ENCODE peak calls at places on chromosomes 1 and 21, in eight cellular contexts. I is AG09309, O is esophagus muscularis mucosa, K is astrocyte of the spinal cord, J is GM06990, A is psoas muscle, U is ovary, L is BJ. N is an unnamed sample.

GRCh38 chr21:31780944-31781343 is 49.0 kb upstream of the SCAF4 start:
- DNase-seq in I (no peak), O (no peak), K (no peak), J (no peak), A (no peak), U (no peak), L (no peak), N (no peak)

GRCh38 chr1:178614286-178614685 is 101.4 kb downstream of the TEX35 start:
- DNase-seq in I (no peak), O (no peak), K (no peak), J (no peak), A (no peak), U (no peak), L (no peak), N (no peak)

GRCh38 chr1:15702722-15703550 is 18.8 kb downstream of the PLEKHM2 start:
- DNase-seq in I (no peak), O (no peak), K (no peak), J (no peak), A (no peak), U (peak), L (no peak), N (no peak)

GRCh38 chr1:22801753-22802152 is 91.1 kb downstream of the EPHB2 start:
- DNase-seq in I (no peak), O (no peak), K (no peak), J (no peak), A (no peak), U (no peak), L (no peak), N (no peak)

GRCh38 chr1:8873506-8874229 is 4.8 kb downstream of the ENO1 start:
- DNase-seq in I (peak), O (peak), K (peak), J (no peak), A (peak), U (peak), L (peak), N (peak)

GRCh38 chr1:243562473-243562872 is 287.6 kb downstream of the AKT3 start:
- DNase-seq in I (no peak), O (no peak), K (no peak), J (no peak), A (no peak), U (no peak), L (no peak), N (no peak)

GRCh38 chr1:61101461-61102440 is 19.4 kb downstream of the NFIA start:
- DNase-seq in I (no peak), O (no peak), K (no peak), J (no peak), A (no peak), U (no peak), L (no peak), N (no peak)

GRCh38 chr1:65147424-65148177 is 402 bp upstream of the AK4 start:
- DNase-seq in I (no peak), O (no peak), K (peak), J (peak), A (peak), U (peak), L (no peak), N (no peak)

GRCh38 chr1:202009326-202010031 is 908 bp upstream of the ELF3 start:
- DNase-seq in I (no peak), O (no peak), K (peak), J (peak), A (peak), U (peak), L (no peak), N (no peak)

GRCh38 chr1:173867141-173867752 is 542 bp downstream of the GAS5 start:
- DNase-seq in I (no peak), O (no peak), K (no peak), J (peak), A (no peak), U (peak), L (no peak), N (no peak)

GRCh38 chr1:232385221-232385620 is 244.7 kb downstream of the SIPA1L2 start:
- DNase-seq in I (peak), O (no peak), K (peak), J (no peak), A (no peak), U (no peak), L (no peak), N (no peak)

GRCh38 chr1:109756848-109757521 is 6.7 kb downstream of the EPS8L3 start:
- DNase-seq in I (no peak), O (no peak), K (no peak), J (no peak), A (no peak), U (peak), L (no peak), N (no peak)

GRCh38 chr1:38261574-38261973 is 215.0 kb upstream of the POU3F1 start:
- DNase-seq in I (no peak), O (no peak), K (no peak), J (no peak), A (peak), U (no peak), L (no peak), N (no peak)

GRCh38 chr1:210407207-210407886 is 78.6 kb downstream of the HHAT start:
- DNase-seq in I (no peak), O (peak), K (peak), J (no peak), A (peak), U (peak), L (no peak), N (no peak)

GRCh38 chr1:29990304-29990703 is 733.1 kb downstream of the MATN1 start:
- DNase-seq in I (no peak), O (peak), K (no peak), J (no peak), A (no peak), U (no peak), L (no peak), N (no peak)

GRCh38 chr1:179753061-179753460 is 10.0 kb downstream of the FAM163A start:
- DNase-seq in I (no peak), O (no peak), K (no peak), J (no peak), A (no peak), U (no peak), L (no peak), N (no peak)

GRCh38 chr1:5722635-5723157 is 269.5 kb downstream of the NPHP4 start:
- DNase-seq in I (no peak), O (no peak), K (no peak), J (no peak), A (no peak), U (no peak), L (no peak), N (no peak)

GRCh38 chr1:80656628-80657019 is 1144.1 kb upstream of the ADGRL2 start:
- DNase-seq in I (no peak), O (no peak), K (peak), J (no peak), A (no peak), U (no peak), L (no peak), N (peak)

GRCh38 chr1:230392920-230393521 is 33.1 kb downstream of the PGBD5 start:
- DNase-seq in I (no peak), O (no peak), K (no peak), J (no peak), A (no peak), U (no peak), L (no peak), N (no peak)

DNA sequence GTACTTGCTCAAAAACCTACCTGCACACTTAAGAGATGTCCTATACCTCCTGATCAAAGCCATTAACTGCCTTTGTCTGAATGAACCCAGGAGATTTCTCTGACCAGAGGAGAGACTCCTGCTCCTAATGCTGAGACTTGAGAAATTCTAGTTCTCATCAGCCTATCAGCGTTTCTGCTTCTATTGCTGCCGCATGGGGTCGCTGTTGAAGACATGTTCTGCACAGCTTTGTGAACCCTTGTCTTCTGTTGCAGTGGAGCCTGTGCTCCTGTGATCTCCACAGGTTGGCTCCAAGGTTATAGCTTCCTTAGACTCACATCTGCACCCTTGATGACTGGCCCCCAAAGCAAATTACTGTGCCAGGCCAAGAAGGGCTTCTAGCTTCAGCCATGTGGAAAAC is 40.2 kb downstream of the EDN2 start:
- DNase-seq in I (no peak), O (no peak), K (no peak), J (no peak), A (no peak), U (no peak), L (no peak), N (no peak)
- H3K4me3 ChIP-seq in I (no peak), O (no peak), K (no peak), J (no peak), A (no peak), U (no peak), L (no peak), N (no peak)

DNA sequence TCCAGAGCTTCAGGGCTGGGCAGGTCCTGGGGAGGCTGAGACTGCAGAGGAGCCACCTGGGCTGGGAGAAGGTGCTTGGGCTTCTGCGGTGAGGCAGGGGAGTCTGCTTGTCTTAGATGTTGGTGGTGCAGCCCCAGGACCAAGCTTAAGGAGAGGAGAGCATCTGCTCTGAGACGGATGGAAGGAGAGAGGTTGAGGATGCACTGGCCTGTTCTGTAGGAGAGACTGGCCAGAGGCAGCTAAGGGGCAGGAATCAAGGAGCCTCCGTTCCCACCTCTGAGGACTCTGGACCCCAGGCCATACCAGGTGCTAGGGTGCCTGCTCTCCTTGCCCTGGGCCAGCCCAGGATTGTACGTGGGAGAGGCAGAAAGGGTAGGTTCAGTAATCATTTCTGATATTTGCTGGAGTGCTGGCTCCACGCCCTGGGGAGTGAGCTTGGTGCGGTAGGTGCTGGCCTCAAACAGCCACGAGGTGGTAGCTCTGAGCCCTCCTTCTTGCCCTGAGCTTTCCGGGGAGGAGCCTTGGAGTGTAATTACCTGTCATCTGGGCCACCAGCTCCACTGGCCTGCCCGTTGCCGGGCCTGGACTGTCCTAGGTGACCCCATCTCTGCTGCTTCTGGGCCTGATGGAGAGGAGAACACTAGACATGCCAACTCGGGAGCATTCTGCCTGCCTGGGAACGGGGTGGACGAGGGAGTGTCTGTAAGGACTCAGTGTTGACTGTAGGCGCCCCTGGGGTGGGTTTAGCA is 9.3 kb downstream of the MYBPH start:
- DNase-seq in I (no peak), O (no peak), K (no peak), J (no peak), A (no peak), U (no peak), L (no peak), N (no peak)
- TF ChIP-seq CTCF in I (no peak), O (no peak), K (no peak), J (peak), A (peak), U (no peak), L (no peak), N (peak)

DNA sequence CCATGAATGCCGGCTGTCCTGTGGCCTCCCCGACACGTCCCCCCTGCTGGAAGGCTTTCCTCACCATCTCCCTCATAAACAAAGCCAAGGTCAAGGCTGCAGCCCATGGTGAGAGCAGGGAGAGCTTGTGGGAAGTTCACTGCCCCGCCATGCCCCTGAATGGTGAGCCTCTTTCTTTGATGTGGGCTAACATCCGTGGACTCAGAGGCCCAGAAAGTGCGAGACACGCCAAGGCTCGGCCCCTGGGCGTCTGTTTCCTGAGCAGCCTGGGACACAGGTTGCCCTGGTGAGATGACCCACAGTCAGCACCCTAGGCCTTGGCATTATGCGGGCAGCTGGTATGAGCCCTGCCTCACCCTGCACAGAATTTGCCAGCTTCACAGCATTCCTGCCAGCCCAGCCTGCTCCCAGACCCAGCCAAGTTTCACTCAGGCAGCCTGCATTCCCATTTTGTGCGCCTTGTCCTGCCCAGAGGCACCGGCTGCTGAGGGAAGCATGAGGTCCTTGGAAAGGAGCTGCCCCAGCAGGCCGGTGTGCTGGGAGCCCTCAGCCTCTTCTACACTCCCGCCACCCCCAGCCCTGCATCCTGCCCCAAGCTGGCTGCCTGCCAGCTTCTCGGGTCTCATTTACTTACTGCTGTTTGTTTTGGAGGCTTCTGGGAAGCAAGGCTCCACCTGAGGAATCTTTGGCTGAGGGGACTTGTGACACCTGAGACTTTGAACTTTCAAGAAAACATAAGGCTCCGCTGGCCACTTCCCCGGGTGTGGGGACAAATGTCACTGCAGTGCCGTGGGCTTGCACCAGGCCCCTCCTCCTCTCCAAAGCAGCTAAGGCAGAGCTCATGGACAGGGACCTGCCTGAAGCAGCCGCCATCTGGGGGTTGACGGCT is 31.9 kb downstream of the NEK2 start:
- DNase-seq in I (no peak), O (no peak), K (peak), J (no peak), A (no peak), U (peak), L (no peak), N (no peak)
- H3K4me3 ChIP-seq in I (no peak), O (no peak), K (no peak), J (no peak), A (peak), U (no peak), L (no peak), N (no peak)

GRCh38 chr1:119544165-119544762 is 37.3 kb downstream of the HSD3B1 start:
- DNase-seq in I (no peak), O (no peak), K (no peak), J (no peak), A (no peak), U (no peak), L (no peak), N (no peak)
- TF ChIP-seq CTCF in I (peak), O (no peak), K (peak), J (peak), A (no peak), U (no peak), L (peak), N (peak)

DNA sequence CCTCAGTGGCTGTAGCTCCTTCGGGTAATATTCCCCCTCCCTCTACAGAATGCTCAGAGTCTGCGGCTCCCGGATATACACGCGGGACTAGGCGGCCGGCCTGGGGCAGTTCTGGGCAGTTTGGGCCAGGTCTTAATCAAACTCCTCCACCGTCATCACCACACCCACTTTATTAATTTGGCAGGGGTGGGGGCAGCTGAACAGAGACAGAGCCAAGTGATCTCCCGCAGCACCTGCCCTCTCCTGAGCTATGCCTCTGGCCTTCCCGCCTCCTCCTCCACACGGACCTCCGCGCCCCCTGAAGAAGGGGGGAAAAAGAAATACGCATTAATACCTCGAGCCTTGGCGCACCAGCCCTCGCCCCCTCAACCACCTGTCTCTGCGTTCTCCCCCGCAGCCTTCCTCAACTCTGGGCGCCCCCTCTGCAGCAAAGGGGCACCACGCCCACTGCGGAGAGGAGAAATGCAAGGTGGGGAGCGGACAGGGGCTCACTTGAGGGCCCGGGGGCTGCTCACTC is 42.6 kb downstream of the CD34 start:
- DNase-seq in I (no peak), O (no peak), K (no peak), J (peak), A (peak), U (peak), L (no peak), N (no peak)
- H3K4me3 ChIP-seq in I (peak), O (peak), K (peak), J (peak), A (peak), U (peak), L (peak), N (peak)

DNA sequence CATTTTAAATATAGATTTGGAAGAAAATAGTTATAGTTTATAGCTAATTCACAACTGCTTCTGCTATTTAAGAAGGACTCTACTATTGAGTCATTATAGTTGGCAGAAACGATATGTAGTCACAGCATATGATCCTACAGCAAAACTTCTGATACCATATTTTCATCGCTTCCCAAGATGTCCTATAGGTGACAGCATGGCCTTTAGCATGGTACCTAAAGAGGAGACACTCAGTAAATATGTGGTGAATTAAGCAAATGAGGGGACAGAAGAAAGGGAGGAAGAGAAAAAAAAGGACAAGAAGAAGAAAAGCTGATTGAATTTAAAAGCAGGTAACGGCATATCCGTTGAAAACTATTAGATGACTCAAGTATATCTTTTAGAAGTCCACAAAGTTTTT is 77.2 kb downstream of the PTGER3 start:
- DNase-seq in I (no peak), O (no peak), K (no peak), J (no peak), A (no peak), U (no peak), L (no peak), N (no peak)
- TF ChIP-seq CTCF in I (no peak), O (no peak), K (no peak), J (no peak), A (no peak), U (no peak), L (no peak), N (no peak)

GRCh38 chr1:35882945-35883680 is at the start of gene AGO1:
- DNase-seq in I (peak), O (peak), K (peak), J (peak), A (peak), U (peak), L (peak), N (peak)

GRCh38 chr1:35886606-35887431 is 3.8 kb downstream of the AGO1 start:
- DNase-seq in I (no peak), O (no peak), K (no peak), J (peak), A (no peak), U (no peak), L (no peak), N (no peak)

GRCh38 chr1:35883681-35884155 is 709 bp downstream of the AGO1 start:
- DNase-seq in I (no peak), O (no peak), K (peak), J (peak), A (peak), U (peak), L (no peak), N (no peak)

GRCh38 chr1:35885961-35886558 is 3.1 kb downstream of the AGO1 start:
- DNase-seq in I (no peak), O (no peak), K (no peak), J (no peak), A (no peak), U (no peak), L (no peak), N (no peak)

GRCh38 chr1:35884934-35885333 is 1.9 kb downstream of the AGO1 start:
- DNase-seq in I (no peak), O (no peak), K (no peak), J (no peak), A (no peak), U (no peak), L (no peak), N (no peak)
- H3K4me3 ChIP-seq in I (no peak), O (no peak), K (no peak), J (no peak), A (no peak), U (no peak), L (no peak), N (no peak)

GRCh38 chr21:40841524-40842196 is 5.3 kb downstream of the DSCAM start:
- DNase-seq in I (no peak), O (peak), K (peak), J (no peak), A (no peak), U (no peak), L (no peak), N (no peak)
- TF ChIP-seq CTCF in I (peak), O (peak), K (peak), J (no peak), A (no peak), U (no peak), L (peak), N (peak)

GRCh38 chr1:89065077-89065868 is at the start of gene GBP1:
- DNase-seq in I (peak), O (no peak), K (peak), J (peak), A (no peak), U (peak), L (peak), N (peak)
- H3K4me3 ChIP-seq in I (peak), O (peak), K (peak), J (peak), A (peak), U (peak), L (peak), N (peak)

N was measured in epithelial cell of proximal tubule.